ENCODE peak calls at places on chromosome 2, in four cellular contexts. K is K562, Y is GM12878, W is HepG2. Q is an unnamed sample. For H4K20me1, the result is how much of the 10 kb centered on the place peaks cover.

GRCh38 chr2:226609361-226609760 is 190.3 kb downstream of the IRS1 start:
- DNase-seq in K (peak), W (no peak), Y (no peak), Q (peak)

GRCh38 chr2:1140389-1141003 is 189.8 kb downstream of the SNTG2 start:
- DNase-seq in K (peak), W (peak), Y (no peak), Q (no peak)

GRCh38 chr2:160054984-160055725 is 7.3 kb downstream of the PLA2R1 start:
- DNase-seq in Y (no peak), W (no peak), K (no peak), Q (no peak)

GRCh38 chr2:138244400-138245001 is 257.1 kb upstream of the SPOPL start:
- DNase-seq in Y (no peak), W (no peak), K (peak), Q (peak)

GRCh38 chr2:23618265-23618664 is 233.3 kb downstream of the KLHL29 start:
- DNase-seq in Y (no peak), W (no peak), K (no peak), Q (no peak)

GRCh38 chr2:37775908-37776250 is 104.4 kb upstream of the CDC42EP3 start:
- DNase-seq in Y (no peak), W (no peak), K (no peak), Q (peak)

GRCh38 chr2:25250331-25251031 is 82.1 kb upstream of the POMC start:
- DNase-seq in W (no peak), K (peak), Y (no peak), Q (peak)

GRCh38 chr2:7825591-7826312 is 856.1 kb upstream of the ID2 start:
- DNase-seq in W (peak), K (no peak), Y (peak), Q (peak)

GRCh38 chr2:198312621-198313483 is 508.5 kb downstream of the PLCL1 start:
- DNase-seq in K (no peak), Y (no peak), W (no peak), Q (no peak)

GRCh38 chr2:43576983-43577892 is 18.6 kb downstream of the THADA start:
- DNase-seq in K (peak), W (peak), Y (no peak), Q (peak)

GRCh38 chr2:111704246-111704645 is 179.7 kb downstream of the ANAPC1 start:
- DNase-seq in W (peak), Y (no peak), K (no peak), Q (peak)

GRCh38 chr2:20429528-20429927 is 17.3 kb upstream of the RHOB start:
- DNase-seq in W (no peak), K (no peak), Y (no peak), Q (no peak)

GRCh38 chr2:11546072-11546471 is 12.2 kb downstream of the GREB1 start:
- DNase-seq in W (no peak), K (no peak), Y (no peak), Q (no peak)

GRCh38 chr2:34734042-34734441 is 1134.9 kb upstream of the FAM98A start:
- DNase-seq in K (no peak), W (no peak), Y (no peak), Q (no peak)

GRCh38 chr2:20216130-20217025 is 8.6 kb downstream of the SDC1 start:
- DNase-seq in W (no peak), K (no peak), Y (no peak), Q (no peak)

GRCh38 chr2:196538189-196538588 is 101.3 kb upstream of the CCDC150 start:
- DNase-seq in Y (no peak), K (no peak), W (no peak), Q (no peak)

GRCh38 chr2:148675708-148676107 is 31.2 kb downstream of the EPC2 start:
- DNase-seq in Y (no peak), W (no peak), K (no peak), Q (peak)

GRCh38 chr2:179861027-179861776 is at the start of gene ZNF385B:
- DNase-seq in Y (no peak), K (no peak), W (no peak), Q (peak)

GRCh38 chr2:219522111-219523030 is 8.1 kb downstream of the ASIC4 start:
- DNase-seq in W (no peak), Y (no peak), K (peak), Q (peak)

GRCh38 chr2:128134573-128134972 is 43.6 kb downstream of the UGGT1 start:
- DNase-seq in K (no peak), Y (no peak), W (no peak), Q (peak)

GRCh38 chr2:68726608-68727367 is 7.8 kb upstream of the ARHGAP25 start:
- DNase-seq in W (no peak), K (no peak), Y (peak), Q (no peak)

GRCh38 chr2:239956818-239957261 is 68.3 kb downstream of the NDUFA10 start:
- DNase-seq in W (no peak), Y (no peak), K (no peak), Q (no peak)

GRCh38 chr2:239959059-239959971 is 65.8 kb downstream of the NDUFA10 start:
- DNase-seq in Y (no peak), W (no peak), K (no peak), Q (peak)

GRCh38 chr2:239957681-239958181 is 67.4 kb downstream of the NDUFA10 start:
- DNase-seq in K (no peak), Y (no peak), W (no peak), Q (no peak)

GRCh38 chr2:239955989-239956817 is 68.9 kb downstream of the NDUFA10 start:
- DNase-seq in W (no peak), K (no peak), Y (no peak), Q (no peak)

DNA sequence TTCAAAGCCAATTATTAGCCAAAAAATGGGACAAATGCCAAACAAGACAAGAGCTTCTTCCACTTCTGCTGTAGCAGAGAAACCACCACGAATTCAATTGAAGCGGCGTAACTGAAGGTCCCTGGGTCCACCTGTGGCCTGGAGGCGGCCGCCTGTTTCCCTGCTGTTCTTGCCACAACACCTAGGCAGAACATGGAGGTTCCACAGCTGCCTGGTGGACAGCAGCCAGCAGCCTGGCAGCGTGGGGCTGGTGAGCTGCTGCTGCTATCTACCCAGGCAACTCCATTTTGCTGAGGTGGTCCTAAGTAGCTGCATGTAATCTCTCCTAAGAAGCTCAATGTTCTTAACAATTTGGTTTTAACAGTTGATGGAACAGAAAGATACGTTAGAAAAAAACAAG is 66.8 kb downstream of the NDUFA10 start:
- DNase-seq in K (no peak), W (no peak), Y (no peak), Q (no peak)
- TF ChIP-seq BHLHE40 in K (no peak), W (no peak), Y (no peak), Q (no peak)

DNA sequence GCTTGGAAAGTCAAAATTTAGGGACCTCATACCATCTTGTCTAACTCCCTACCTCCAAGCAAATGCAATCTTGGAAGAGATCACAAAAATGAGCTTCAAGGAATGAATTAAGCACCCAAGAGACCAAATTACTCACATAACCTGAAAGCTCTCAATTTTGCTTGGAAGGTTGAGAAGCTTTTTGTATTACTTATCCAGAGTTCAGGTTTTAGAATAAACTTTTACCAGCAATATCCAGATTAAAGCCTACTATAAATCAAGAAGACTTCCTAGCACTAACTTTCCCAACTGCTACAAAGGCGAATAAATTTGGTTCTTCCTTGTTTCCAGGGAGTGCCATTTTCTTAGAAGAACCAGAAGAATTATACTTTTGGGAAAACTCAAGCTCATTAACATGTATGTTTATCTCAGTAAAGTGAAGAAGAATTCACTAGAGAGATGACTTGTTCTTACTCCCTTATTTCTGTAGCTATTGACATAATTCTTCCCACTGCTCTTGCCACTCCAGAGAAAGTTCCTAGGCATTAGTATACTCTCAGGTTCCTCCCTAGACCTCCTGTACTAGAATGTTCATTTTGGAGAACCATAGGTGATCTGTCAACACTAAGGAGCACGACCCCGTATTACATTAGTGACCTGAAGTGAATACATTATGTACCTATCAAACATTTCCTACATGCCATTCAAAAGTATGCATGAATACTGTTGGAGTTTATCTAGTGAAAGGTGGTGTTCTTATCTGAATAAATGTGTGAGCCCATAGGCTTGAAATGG is 18.0 kb upstream of the STPG4 start:
- DNase-seq in Y (no peak), W (no peak), K (no peak), Q (no peak)
- H4K20me1 ChIP-seq in Y (under half), W (half or more), K (half or more), Q (half or more)

GRCh38 chr2:205407984-205408383 is 274.3 kb upstream of the NRP2 start:
- DNase-seq in Y (no peak), K (no peak), W (no peak), Q (peak)
- TF ChIP-seq BHLHE40 in Y (no peak), K (no peak), W (no peak), Q (no peak)

GRCh38 chr2:73993799-73994543 is 9.3 kb downstream of the TET3 start:
- DNase-seq in W (no peak), Y (no peak), K (no peak), Q (no peak)
- H4K20me1 ChIP-seq in W (under half), Y (under half), K (under half), Q (half or more)

GRCh38 chr2:152694161-152694661 is 23.1 kb downstream of the PRPF40A start:
- DNase-seq in Y (no peak), K (no peak), W (no peak), Q (peak)
- TF ChIP-seq BHLHE40 in Y (no peak), K (no peak), W (no peak), Q (peak)

DNA sequence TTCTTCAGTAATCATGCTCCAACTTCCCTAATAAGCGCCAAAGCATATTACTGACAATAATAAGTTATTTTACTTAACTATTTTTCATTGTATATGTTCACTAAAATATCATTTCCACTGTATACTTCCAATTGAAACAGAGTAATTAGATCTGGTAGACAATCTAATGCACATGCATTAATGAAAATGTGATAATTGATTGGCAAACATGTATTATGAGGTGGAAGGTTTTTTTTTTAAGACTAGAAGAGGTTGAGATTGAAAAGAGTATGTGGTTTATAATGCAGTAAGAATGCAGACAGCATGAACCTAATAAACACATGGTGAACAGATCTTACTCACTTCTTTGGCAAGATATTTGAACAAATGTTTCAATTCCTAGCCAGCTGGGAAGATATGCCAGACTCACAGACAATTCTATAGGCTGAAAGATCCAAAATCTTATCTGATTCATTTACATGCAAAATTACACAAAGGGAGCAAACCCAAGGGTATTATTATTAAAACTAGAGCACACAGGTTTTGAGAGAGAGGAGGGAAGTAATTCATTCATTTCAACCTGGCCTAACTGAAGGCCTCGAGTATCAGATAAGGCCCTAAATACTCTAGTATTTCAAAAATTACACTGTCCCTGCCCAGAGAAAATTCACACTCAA is 2.8 kb downstream of the NCKAP1 start:
- DNase-seq in W (no peak), K (peak), Y (no peak), Q (peak)
- H4K20me1 ChIP-seq in W (half or more), K (under half), Y (under half), Q (half or more)

DNA sequence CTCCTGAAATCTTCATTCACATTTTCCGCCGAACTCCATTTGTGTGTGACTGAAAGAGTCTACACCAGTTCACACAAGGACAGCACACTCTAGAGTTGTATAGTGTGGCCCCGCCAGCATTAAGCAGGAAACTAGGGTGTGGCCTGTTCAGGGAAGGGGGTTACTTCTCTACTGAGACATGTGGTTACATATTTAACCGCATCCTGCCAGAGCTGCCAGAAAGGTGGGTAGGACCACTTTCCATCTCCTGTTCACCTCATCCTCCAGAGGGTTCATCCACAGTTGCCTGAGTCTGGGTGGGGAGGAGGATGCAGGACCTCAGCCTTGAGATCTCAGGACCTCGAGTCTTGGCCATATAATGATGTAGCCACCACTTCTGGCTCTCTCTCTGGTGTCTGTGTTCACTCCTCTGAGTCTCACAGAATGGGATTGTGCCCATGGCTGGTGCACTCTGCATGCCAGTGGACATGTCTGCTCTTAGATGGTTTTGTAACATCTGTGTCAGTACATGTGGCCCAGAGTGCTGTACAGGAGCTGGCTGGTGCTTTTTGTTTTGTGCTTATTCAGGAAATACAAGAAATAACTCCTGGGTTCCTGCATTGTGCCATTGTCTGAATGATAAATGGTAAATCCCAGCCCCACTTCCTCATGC is 7.7 kb upstream of the SP140L start:
- DNase-seq in K (no peak), W (no peak), Y (peak), Q (no peak)
- TF ChIP-seq BHLHE40 in K (no peak), W (no peak), Y (no peak), Q (no peak)

DNA sequence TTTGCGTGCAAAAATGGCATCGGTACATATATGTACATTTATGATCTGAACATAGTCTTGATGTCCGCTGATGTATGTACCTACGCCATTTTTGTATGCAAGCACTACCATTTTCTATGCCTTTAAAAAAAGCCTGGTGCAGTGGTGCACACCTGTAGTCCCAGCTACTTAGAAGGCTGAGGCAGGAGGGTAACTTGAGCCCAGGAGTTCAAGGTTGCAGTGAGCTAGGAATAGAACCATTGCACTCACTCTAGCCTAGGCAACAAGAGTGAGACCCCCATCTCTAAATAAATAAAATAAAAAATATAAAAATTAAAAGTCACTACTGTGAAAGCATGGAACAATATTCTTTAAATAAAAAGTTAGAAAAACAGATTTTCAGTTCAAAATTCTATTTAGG is 16.7 kb downstream of the RAB1A start:
- DNase-seq in K (no peak), W (no peak), Y (no peak), Q (no peak)
- H4K20me1 ChIP-seq in K (under half), W (half or more), Y (under half), Q (half or more)

Q was measured in IMR-90.